ENCODE peak calls at places on chromosome 11, in five cellular contexts. P is endothelial cell of umbilical vein, I is transverse colon, F is gastrocnemius medialis, O is astrocyte. C is an unnamed sample.

GRCh38 chr11:69553416-69554357 is 72.2 kb downstream of the LINC01488 start:
- DNase-seq in P (no peak), F (no peak), O (no peak), I (no peak), C (no peak)

GRCh38 chr11:44256673-44257291 is 53.2 kb downstream of the ALX4 start:
- DNase-seq in P (no peak), F (no peak), I (no peak), O (no peak), C (no peak)

GRCh38 chr11:111925953-111926352 is 7.2 kb downstream of the C11orf52 start:
- DNase-seq in I (no peak), F (no peak), O (no peak), P (no peak), C (no peak)

GRCh38 chr11:398826-399225 is 4.8 kb downstream of the PKP3 start:
- DNase-seq in F (no peak), O (no peak), P (no peak), I (no peak), C (no peak)

GRCh38 chr11:62438641-62439040 is 19.8 kb downstream of the SCGB1A1 start:
- DNase-seq in F (no peak), I (no peak), O (no peak), P (no peak), C (no peak)

GRCh38 chr11:60064115-60064514 is 7.7 kb downstream of the MS4A3 start:
- DNase-seq in F (no peak), P (no peak), I (no peak), O (no peak), C (no peak)

GRCh38 chr11:44199298-44199697 is 103.8 kb downstream of the EXT2 start:
- DNase-seq in I (no peak), F (no peak), O (no peak), P (no peak), C (no peak)

GRCh38 chr11:64876226-64876750 is 2.1 kb downstream of the EHD1 start:
- DNase-seq in O (no peak), F (no peak), P (peak; percentile 26), I (no peak), C (no peak)

GRCh38 chr11:32571039-32571438 is 12.6 kb upstream of the EIF3M start:
- DNase-seq in I (no peak), F (no peak), P (no peak), O (no peak), C (no peak)

GRCh38 chr11:26285593-26285992 is 46.3 kb upstream of the ANO3 start:
- DNase-seq in O (no peak), P (no peak), F (no peak), I (no peak), C (no peak)

GRCh38 chr11:112280268-112281126 is 19.8 kb upstream of the PLET1 start:
- DNase-seq in P (peak; percentile 79), O (peak; percentile 65), I (peak; percentile 66), F (peak; percentile 59), C (peak; percentile 76)

GRCh38 chr11:70005107-70005818 is 72.9 kb upstream of the ANO1 start:
- DNase-seq in F (no peak), P (no peak), O (peak; percentile 83), I (no peak), C (no peak)

GRCh38 chr11:1773711-1774550 is 10.2 kb upstream of the CTSD start:
- DNase-seq in I (no peak), F (peak; percentile 5), O (no peak), P (no peak), C (no peak)

GRCh38 chr11:113876074-113876797 is 864 bp upstream of the USP28 start:
- DNase-seq in O (no peak), P (no peak), I (peak; percentile 12), F (no peak), C (no peak)

GRCh38 chr11:61111786-61112517 is 9.7 kb downstream of the CD5 start:
- DNase-seq in P (no peak), O (no peak), F (no peak), I (no peak), C (peak; percentile 79)

GRCh38 chr11:88484873-88485621 is 147.5 kb upstream of the CTSC start:
- DNase-seq in F (no peak), I (peak; percentile 13), O (no peak), P (peak; percentile 37), C (no peak)

GRCh38 chr11:133086518-133086917 is 445.8 kb downstream of the OPCML start:
- DNase-seq in I (no peak), F (no peak), O (no peak), P (no peak), C (no peak)

GRCh38 chr11:133081730-133082452 is 450.4 kb downstream of the OPCML start:
- DNase-seq in F (no peak), I (no peak), O (no peak), P (no peak), C (no peak)

GRCh38 chr11:133081020-133081419 is 451.3 kb downstream of the OPCML start:
- DNase-seq in O (no peak), P (no peak), F (no peak), I (no peak), C (no peak)

GRCh38 chr11:133082453-133082781 is 449.9 kb downstream of the OPCML start:
- DNase-seq in I (peak; percentile 26), F (no peak), O (no peak), P (no peak), C (no peak)

DNA sequence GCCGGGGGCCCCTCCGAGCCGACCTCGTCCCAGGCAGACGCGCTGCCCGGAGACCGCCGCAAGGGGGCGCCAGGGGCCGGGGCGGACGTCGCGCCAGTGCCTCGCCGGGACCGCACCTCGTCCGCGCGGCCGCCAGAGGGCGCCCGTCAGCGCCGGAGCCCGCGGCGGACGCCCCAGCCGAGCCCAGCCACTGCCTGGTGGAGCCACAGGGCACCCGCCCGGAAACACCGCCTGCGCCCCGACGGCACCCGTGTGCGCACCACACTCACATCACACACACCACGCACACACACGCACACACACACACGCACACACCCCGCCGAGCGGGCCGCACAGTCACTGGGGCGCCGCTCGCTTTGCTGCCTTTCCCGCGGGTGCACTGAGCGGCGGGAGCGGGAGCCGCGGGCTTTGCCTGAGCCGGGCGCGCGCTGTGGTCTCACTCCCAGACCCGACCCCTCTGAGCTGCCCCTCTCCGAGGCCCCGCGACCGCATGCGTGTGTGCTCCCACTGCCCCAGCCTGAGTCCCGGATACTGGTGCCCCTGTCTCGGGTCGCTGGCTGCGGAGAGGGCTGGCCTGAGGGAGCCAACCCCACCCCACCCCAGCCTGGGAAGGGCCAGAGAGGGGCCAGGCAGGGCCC is 449.3 kb downstream of the OPCML start:
- DNase-seq in P (peak; percentile 45), I (peak; percentile 64), O (peak; percentile 25), F (no peak), C (peak; percentile 43)
- H3K4me3 ChIP-seq in P (peak overlapping the region; percentile 30), I (no peak overlapping the region), O (peak overlapping the region; percentile 48), F (no peak overlapping the region), C (no peak overlapping the region)

GRCh38 chr11:128478305-128478704 is 109.1 kb downstream of the ETS1 start:
- DNase-seq in I (no peak), P (no peak), O (no peak), F (no peak), C (no peak)

GRCh38 chr11:128477811-128478210 is 109.5 kb downstream of the ETS1 start:
- DNase-seq in O (no peak), P (no peak), I (no peak), F (no peak), C (no peak)

GRCh38 chr11:128474036-128474874 is 113.1 kb downstream of the ETS1 start:
- DNase-seq in I (no peak), P (peak; percentile 57), F (no peak), O (no peak), C (no peak)

GRCh38 chr11:128476729-128477128 is 110.6 kb downstream of the ETS1 start:
- DNase-seq in F (no peak), P (no peak), O (peak; percentile 86), I (no peak), C (peak; percentile 97)

GRCh38 chr11:128476031-128476430 is 111.3 kb downstream of the ETS1 start:
- DNase-seq in F (no peak), I (no peak), O (no peak), P (no peak), C (no peak)
- H3K4me1 ChIP-seq in F (peaks cover 52% of the 10 kb centered on the region), I (peaks cover 21% of the 10 kb centered on the region), O (peaks cover 20% of the 10 kb centered on the region), P (peaks cover 26% of the 10 kb centered on the region), C (peaks cover 100% of the 10 kb centered on the region)

GRCh38 chr11:47620836-47621378 is 21.5 kb downstream of the MTCH2 start:
- DNase-seq in O (no peak), I (no peak), F (no peak), P (peak; percentile 68), C (no peak)
- H3K36me3 ChIP-seq in O (peaks cover 40% of the 10 kb centered on the region), I (peaks cover 46% of the 10 kb centered on the region), F (no peaks in the 10 kb centered on the region), P (peaks cover 8% of the 10 kb centered on the region), C (peaks cover 39% of the 10 kb centered on the region)

DNA sequence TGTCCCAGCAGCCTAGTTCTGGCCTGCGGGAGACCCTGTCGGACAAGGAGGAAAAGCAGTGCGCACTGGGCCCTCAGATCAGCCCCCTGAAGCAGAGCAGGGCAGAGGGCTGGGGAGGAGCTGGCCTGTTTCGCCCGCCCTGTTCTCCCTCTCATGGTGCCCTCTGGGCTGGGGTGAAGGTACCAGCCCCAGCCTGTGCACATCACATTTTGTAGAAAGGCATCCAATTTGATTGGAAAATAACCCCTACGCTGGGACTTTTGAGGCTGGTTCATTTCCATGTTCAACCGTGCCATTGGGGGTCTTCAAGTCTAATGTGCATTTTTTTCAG is 836 bp upstream of the NAP1L4 start:
- DNase-seq in I (no peak), O (no peak), P (no peak), F (no peak), C (no peak)
- H3K4me3 ChIP-seq in I (no peak overlapping the region), O (peak overlapping the region; percentile 95), P (peak overlapping the region; percentile 60), F (peak overlapping the region; percentile 90), C (peak overlapping the region; percentile 62)

DNA sequence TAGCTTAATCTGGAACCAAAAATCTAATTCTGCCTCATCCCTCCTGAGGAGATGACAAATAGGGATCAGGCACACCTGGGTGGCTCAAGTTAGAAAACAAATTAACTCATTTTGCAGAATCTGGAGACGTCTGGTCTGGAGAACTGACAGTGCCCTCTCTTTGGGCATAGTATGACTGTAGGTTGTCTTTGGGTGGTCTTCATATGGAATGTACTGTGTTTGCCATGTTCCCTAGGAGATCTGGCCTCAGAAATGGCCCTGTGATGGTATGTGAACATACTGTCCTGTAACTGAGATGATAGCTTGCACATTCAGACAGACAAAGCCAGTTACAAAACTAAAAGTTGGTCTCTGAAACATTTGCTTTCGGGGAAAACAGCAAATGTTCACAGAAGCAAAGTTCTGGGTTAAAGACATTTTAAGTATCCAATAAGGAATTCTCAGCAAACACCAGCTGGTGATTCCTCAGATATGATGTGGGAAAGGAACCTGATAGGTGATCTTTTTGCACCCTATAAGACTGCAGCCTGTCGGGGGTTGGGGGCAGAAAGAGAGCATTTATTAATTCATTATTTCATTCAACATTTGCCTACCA is 29.7 kb downstream of the CD44 start:
- DNase-seq in O (no peak), F (no peak), P (no peak), I (no peak), C (no peak)
- H3K4me1 ChIP-seq in O (peaks cover 54% of the 10 kb centered on the region), F (no peaks in the 10 kb centered on the region), P (peaks cover 39% of the 10 kb centered on the region), I (peaks cover 38% of the 10 kb centered on the region), C (peaks cover 98% of the 10 kb centered on the region)

GRCh38 chr11:18754308-18754707 is 28.3 kb upstream of the IGSF22 start:
- DNase-seq in I (no peak), P (peak; percentile 7), F (no peak), O (peak; percentile 43), C (no peak)
- H3K36me3 ChIP-seq in I (no peaks in the 10 kb centered on the region), P (no peaks in the 10 kb centered on the region), F (no peaks in the 10 kb centered on the region), O (no peaks in the 10 kb centered on the region), C (no peaks in the 10 kb centered on the region)

DNA sequence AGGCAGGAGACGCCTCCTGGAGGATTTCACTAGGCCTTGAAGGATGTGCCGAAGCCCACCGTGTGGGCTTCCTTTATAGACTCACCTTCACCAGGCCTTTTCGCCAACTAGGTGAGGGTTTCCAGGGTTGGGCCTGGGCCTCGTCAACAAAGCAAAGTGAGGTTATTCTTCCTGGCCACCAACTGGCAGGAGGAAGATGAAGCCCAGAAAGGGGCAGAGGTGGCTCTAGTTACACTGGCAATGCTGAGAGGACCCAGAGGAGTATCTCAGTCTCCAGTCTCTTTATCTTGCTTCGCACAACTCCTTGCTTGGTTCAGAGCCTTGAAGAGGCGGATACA is 400 bp upstream of the RELT start:
- DNase-seq in O (no peak), P (no peak), I (no peak), F (no peak), C (no peak)
- H3K4me3 ChIP-seq in O (no peak overlapping the region), P (no peak overlapping the region), I (no peak overlapping the region), F (no peak overlapping the region), C (no peak overlapping the region)

C was measured in CD4-positive, alpha-beta memory T cell.